ENCODE peak calls at places on chromosomes 6 and 20, in seven cellular contexts. A is Peyer's patch; F is mammary epithelial cell; M is NB4; I is effector CD4-positive, alpha-beta T cell; Y is AG04449; Z is hypothalamus. U is an unnamed sample.

GRCh38 chr6:101832371-101832770 is 438.9 kb downstream of the GRIK2 start:
- DNase-seq in Z (no peak), M (no peak), I (no peak), A (no peak), F (no peak), Y (no peak), U (no peak)

GRCh38 chr6:48078092-48078491 is 32.9 kb downstream of the PTCHD4 start:
- DNase-seq in I (no peak), Y (no peak), F (peak), M (no peak), A (no peak), Z (no peak), U (no peak)

GRCh38 chr20:63347950-63348827 is 13.0 kb downstream of the CHRNA4 start:
- DNase-seq in Z (no peak), A (no peak), I (no peak), Y (no peak), F (no peak), M (no peak), U (no peak)

GRCh38 chr6:24951831-24952299 is 16.1 kb upstream of the RIPOR2 start:
- DNase-seq in M (peak), Y (no peak), A (no peak), F (no peak), Z (no peak), I (peak), U (no peak)

GRCh38 chr6:132673376-132674094 is 14.6 kb upstream of the TAAR1 start:
- DNase-seq in F (peak), Z (no peak), I (no peak), A (peak), M (peak), Y (no peak), U (no peak)

GRCh38 chr6:33419580-33420492 is at the start of gene SYNGAP1:
- DNase-seq in Y (no peak), F (no peak), A (no peak), Z (peak), M (no peak), I (no peak), U (no peak)

GRCh38 chr6:49540614-49541013 is 9.9 kb upstream of the C6orf141 start:
- DNase-seq in F (no peak), Z (no peak), M (no peak), A (no peak), I (no peak), Y (no peak), U (peak)

GRCh38 chr20:2822073-2822472 is 5.9 kb downstream of the TMEM239 start:
- DNase-seq in M (peak), F (no peak), I (no peak), Y (no peak), A (no peak), Z (no peak), U (peak)

GRCh38 chr6:40344566-40345185 is 242.5 kb downstream of the LRFN2 start:
- DNase-seq in Y (no peak), F (no peak), Z (no peak), A (no peak), I (no peak), M (no peak), U (no peak)

GRCh38 chr20:24018796-24019195 is 30.2 kb upstream of the GGTLC1 start:
- DNase-seq in Y (no peak), Z (no peak), A (no peak), I (no peak), F (peak), M (no peak), U (no peak)

GRCh38 chr20:13458860-13459451 is 179.8 kb downstream of the TASP1 start:
- DNase-seq in I (no peak), Z (no peak), M (peak), F (peak), Y (no peak), A (no peak), U (no peak)

GRCh38 chr6:110528051-110528929 is 51.9 kb upstream of the SLC22A16 start:
- DNase-seq in Y (peak), Z (no peak), M (peak), A (no peak), F (peak), I (peak), U (peak)

GRCh38 chr20:45890077-45890996 is 671 bp downstream of the NEURL2 start:
- DNase-seq in F (no peak), Y (no peak), Z (peak), M (no peak), A (peak), I (peak), U (no peak)

GRCh38 chr6:142289687-142290086 is 12.1 kb upstream of the ADGRG6 start:
- DNase-seq in I (no peak), F (no peak), Y (no peak), Z (no peak), A (no peak), M (no peak), U (no peak)

GRCh38 chr6:27839303-27840081 is 72.7 kb downstream of the OR2B2 start:
- DNase-seq in A (no peak), Y (no peak), F (peak), Z (no peak), I (no peak), M (peak), U (peak)

GRCh38 chr6:36777806-36778205 is 61.4 kb downstream of the CPNE5 start:
- DNase-seq in Z (no peak), A (no peak), I (no peak), F (no peak), Y (no peak), M (peak), U (no peak)

GRCh38 chr20:10949930-10950783 is 276.4 kb upstream of the JAG1 start:
- DNase-seq in I (no peak), F (no peak), Y (no peak), Z (no peak), M (no peak), A (no peak), U (no peak)

GRCh38 chr6:15557174-15557573 is 105.7 kb downstream of the DTNBP1 start:
- DNase-seq in F (no peak), A (no peak), I (no peak), Z (no peak), M (no peak), Y (no peak), U (no peak)

GRCh38 chr6:156777866-156778614 is 862 bp downstream of the ARID1B start:
- DNase-seq in A (peak), I (peak), Z (peak), Y (no peak), F (peak), M (peak), U (peak)

GRCh38 chr20:45041464-45042337 is 59.2 kb downstream of the KCNS1 start:
- DNase-seq in Z (no peak), Y (no peak), M (peak), I (no peak), F (peak), A (no peak), U (peak)

GRCh38 chr6:167495506-167496391 is 170.9 kb downstream of the TTLL2 start:
- DNase-seq in F (no peak), I (no peak), M (no peak), Y (no peak), A (no peak), Z (peak), U (no peak)

GRCh38 chr20:48631114-48632016 is 196.4 kb downstream of the PREX1 start:
- DNase-seq in Y (no peak), A (peak), M (peak), Z (no peak), I (no peak), F (no peak), U (peak)

GRCh38 chr20:62356143-62356947 is 10.8 kb downstream of the LAMA5 start:
- DNase-seq in M (no peak), A (no peak), I (no peak), F (no peak), Z (no peak), Y (no peak), U (no peak)